ENCODE peak calls at places on chromosome 22, in nine cellular contexts. T, D, J, I, M, U, N, Q and C are unnamed samples.

GRCh38 chr22:39409630-39410029 is 10.1 kb downstream of the TAB1 start:
- DNase-seq in T (no peak), D (no peak), J (no peak), I (no peak), M (no peak), U (no peak), N (peak; percentile 14), Q (no peak), C (no peak)

GRCh38 chr22:42863349-42863911 is 6.4 kb upstream of the ARFGAP3 start:
- DNase-seq in T (no peak), D (no peak), J (no peak), I (peak; percentile 21), M (no peak), U (peak; percentile 43), N (no peak), Q (no peak), C (no peak)

GRCh38 chr22:32417906-32418305 is 5.9 kb upstream of the RTCB start:
- DNase-seq in T (no peak), D (no peak), J (no peak), I (no peak), M (no peak), U (no peak), N (no peak), Q (no peak), C (no peak)

GRCh38 chr22:37647928-37648327 is 8.5 kb downstream of the SH3BP1 start:
- DNase-seq in T (no peak), D (peak; percentile 54), J (no peak), I (no peak), M (no peak), U (peak; percentile 81), N (no peak), Q (no peak), C (no peak)

GRCh38 chr22:26658671-26659478 is 1.5 kb downstream of the MIAT start:
- DNase-seq in T (no peak), D (peak; percentile 40), J (peak; percentile 99), I (peak; percentile 83), M (peak; percentile 82), U (peak; percentile 88), N (peak; percentile 90), Q (no peak), C (no peak)

GRCh38 chr22:25898707-25899365 is 156.8 kb downstream of the MYO18B start:
- DNase-seq in T (no peak), D (no peak), J (peak; percentile 79), I (peak; percentile 5), M (peak; percentile 10), U (peak; percentile 8), N (no peak), Q (peak; percentile 9), C (no peak)

GRCh38 chr22:29478326-29479276 is 1.4 kb upstream of the NEFH start:
- DNase-seq in T (no peak), D (no peak), J (peak; percentile 71), I (peak; percentile 24), M (peak; percentile 53), U (no peak), N (no peak), Q (no peak), C (no peak)

GRCh38 chr22:17489101-17489500 is 74.2 kb upstream of the SLC25A18 start:
- DNase-seq in T (no peak), D (no peak), J (no peak), I (no peak), M (no peak), U (no peak), N (no peak), Q (no peak), C (no peak)

GRCh38 chr22:39932918-39933649 is 27.1 kb upstream of the TMA7B start:
- DNase-seq in T (no peak), D (peak; percentile 71), J (peak; percentile 95), I (peak; percentile 50), M (peak; percentile 73), U (peak; percentile 35), N (no peak), Q (peak; percentile 29), C (no peak)

GRCh38 chr22:38218661-38219331 is 17.0 kb downstream of the MAFF start:
- DNase-seq in T (no peak), D (peak; percentile 92), J (peak; percentile 91), I (no peak), M (no peak), U (peak; percentile 75), N (no peak), Q (peak; percentile 76), C (peak; percentile 91)

GRCh38 chr22:31983911-31984661 is 39.8 kb downstream of the YWHAH start:
- DNase-seq in T (no peak), D (no peak), J (no peak), I (no peak), M (no peak), U (no peak), N (no peak), Q (no peak), C (no peak)

GRCh38 chr22:41857160-41857859 is 24.4 kb downstream of the SREBF2 start:
- DNase-seq in T (no peak), D (peak; percentile 38), J (peak; percentile 91), I (peak; percentile 80), M (peak; percentile 70), U (peak; percentile 65), N (no peak), Q (peak; percentile 38), C (no peak)

GRCh38 chr22:16962501-16962900 is 45.5 kb downstream of the GAB4 start:
- DNase-seq in T (no peak), D (no peak), J (no peak), I (no peak), M (peak; percentile 6), U (no peak), N (no peak), Q (no peak), C (no peak)

GRCh38 chr22:21797444-21798221 is 62.0 kb upstream of the YPEL1 start:
- DNase-seq in T (no peak), D (no peak), J (no peak), I (no peak), M (no peak), U (no peak), N (no peak), Q (no peak), C (no peak)

GRCh38 chr22:27754247-27754887 is 47.2 kb downstream of the MN1 start:
- DNase-seq in T (no peak), D (no peak), J (no peak), I (no peak), M (no peak), U (no peak), N (peak; percentile 59), Q (no peak), C (peak; percentile 21)
- TF ChIP-seq POLR2AphosphoS5 in T (no peak), D (no peak), J (no peak), I (no peak), M (no peak), U (no peak), N (no peak), Q (no peak), C (no peak)

GRCh38 chr22:45788530-45788929 is 116.9 kb downstream of the ATXN10 start:
- DNase-seq in T (no peak), D (no peak), J (no peak), I (no peak), M (no peak), U (no peak), N (no peak), Q (no peak), C (no peak)

GRCh38 chr22:45785458-45785857 is 113.8 kb downstream of the ATXN10 start:
- DNase-seq in T (no peak), D (no peak), J (no peak), I (no peak), M (no peak), U (no peak), N (no peak), Q (peak; percentile 28), C (no peak)

GRCh38 chr22:45783690-45784089 is 112.1 kb downstream of the ATXN10 start:
- DNase-seq in T (no peak), D (no peak), J (no peak), I (no peak), M (no peak), U (no peak), N (no peak), Q (no peak), C (no peak)

GRCh38 chr22:45784357-45785277 is 113.0 kb downstream of the ATXN10 start:
- DNase-seq in T (no peak), D (no peak), J (no peak), I (no peak), M (no peak), U (no peak), N (no peak), Q (no peak), C (no peak)

GRCh38 chr22:45787770-45788169 is 116.1 kb downstream of the ATXN10 start:
- DNase-seq in T (no peak), D (no peak), J (no peak), I (no peak), M (no peak), U (no peak), N (no peak), Q (no peak), C (no peak)
- H3K27ac ChIP-seq in T (no peak overlapping the region), D (no peak overlapping the region), J (no peak overlapping the region), I (no peak overlapping the region), M (no peak overlapping the region), U (no peak overlapping the region), N (no peak overlapping the region), Q (no peak overlapping the region), C (no peak overlapping the region)

DNA sequence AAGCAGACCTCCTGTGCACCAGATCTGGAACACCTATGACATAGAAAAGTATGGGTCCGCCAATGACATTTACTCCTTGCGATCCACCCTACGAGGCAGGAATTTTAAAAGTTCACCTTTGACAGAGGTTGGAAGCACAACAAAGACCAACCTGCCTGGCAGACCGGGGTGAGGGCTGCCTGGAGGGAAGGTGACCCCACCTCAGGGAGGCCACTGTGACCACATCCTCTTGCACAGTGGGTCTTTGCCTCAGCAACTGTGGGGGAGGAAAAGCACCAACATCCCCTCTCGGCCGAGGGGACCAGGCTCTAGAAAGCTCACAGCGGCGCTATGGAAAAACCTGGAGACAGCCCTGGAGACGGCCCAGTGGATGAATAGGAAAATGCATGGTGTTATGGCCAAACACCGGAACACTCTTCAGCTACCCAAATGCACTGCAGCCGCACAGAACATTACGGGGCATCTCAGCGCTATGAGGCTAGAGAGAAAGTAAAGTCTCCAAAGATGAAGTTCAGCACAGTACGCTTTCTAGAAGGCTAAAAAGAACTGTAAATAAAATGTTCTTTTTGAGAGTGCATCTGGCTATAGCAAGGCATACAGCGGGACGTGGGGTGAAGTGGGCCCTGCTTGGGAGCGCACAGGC is 1.8 kb upstream of the SHISAL1 start:
- DNase-seq in T (no peak), D (no peak), J (no peak), I (no peak), M (no peak), U (no peak), N (no peak), Q (no peak), C (no peak)
- TF ChIP-seq CTCF in T (no peak), D (no peak), J (no peak), I (no peak), M (no peak), U (no peak), N (no peak), Q (no peak), C (no peak)

DNA sequence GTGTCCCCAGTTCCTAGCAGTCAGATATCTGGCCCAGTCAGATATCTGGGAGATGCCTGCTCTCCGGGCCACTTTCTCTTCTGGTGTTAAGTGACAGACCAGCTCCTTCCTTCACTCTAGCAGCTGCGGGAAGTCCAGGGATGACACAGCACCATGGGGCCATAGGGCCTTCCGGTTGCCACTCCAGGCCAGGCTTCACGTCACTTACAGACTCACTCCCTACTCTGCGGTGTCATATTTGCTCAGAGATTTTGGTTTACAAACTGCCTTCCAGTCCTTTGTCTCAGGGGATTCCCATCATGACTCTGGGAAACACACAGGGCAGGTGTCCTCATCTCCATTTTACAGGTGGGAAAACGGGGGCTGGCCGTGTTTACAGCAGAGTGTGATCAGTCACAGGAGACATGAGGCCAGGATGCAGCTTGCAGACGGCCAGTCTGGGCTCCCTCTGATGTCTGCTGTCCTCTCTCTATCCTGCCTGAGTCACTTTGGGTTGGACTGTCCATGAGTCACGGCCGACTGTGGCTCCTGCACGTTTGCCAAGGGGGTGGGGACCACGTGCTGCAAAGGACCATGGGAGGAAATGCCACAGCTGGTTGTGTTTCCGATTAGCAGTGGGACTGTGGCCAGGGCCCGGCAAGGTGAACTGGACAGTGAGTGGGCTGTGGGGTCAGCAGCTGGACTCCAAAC is 8.2 kb upstream of the TBC1D22A start:
- DNase-seq in T (peak; percentile 96), D (peak; percentile 94), J (no peak), I (peak; percentile 73), M (peak; percentile 79), U (peak; percentile 90), N (peak; percentile 91), Q (peak; percentile 92), C (peak; percentile 81)
- TF ChIP-seq POLR2AphosphoS5 in T (no peak), D (peak; percentile 90), J (no peak), I (no peak), M (no peak), U (peak; percentile 70), N (peak; percentile 89), Q (peak; percentile 83), C (peak; percentile 58)